ENCODE peak calls at places on chromosomes 11 and 22, in five cellular contexts. E, K, O, F and D are unnamed samples.

GRCh38 chr11:6481924-6482275 is 599 bp downstream of the TIMM10B start:
- DNase-seq in E (no peak), O (no peak), F (no peak), K (peak), D (no peak)

GRCh38 chr11:134014502-134014901 is 54.4 kb upstream of the JAM3 start:
- DNase-seq in F (no peak), O (no peak), E (no peak), K (no peak), D (no peak)

GRCh38 chr11:115222863-115223530 is 281.2 kb downstream of the CADM1 start:
- DNase-seq in K (no peak), F (no peak), E (no peak), O (no peak), D (no peak)

GRCh38 chr11:20156876-20157613 is 3.2 kb downstream of the DBX1 start:
- DNase-seq in O (no peak), K (no peak), F (no peak), E (no peak), D (no peak)

GRCh38 chr11:43943931-43944751 is 1.7 kb downstream of the C11orf96 start:
- DNase-seq in F (peak), E (peak), K (peak), O (no peak), D (no peak)

GRCh38 chr11:68828155-68828931 is 13.4 kb downstream of the CPT1A start:
- DNase-seq in K (no peak), E (no peak), F (no peak), O (no peak), D (peak)

GRCh38 chr11:82718307-82718706 is 15.4 kb downstream of the FAM181B start:
- DNase-seq in F (peak), O (peak), E (peak), K (peak), D (no peak)

GRCh38 chr22:48096846-48097665 is 1334.6 kb downstream of the TBC1D22A start:
- DNase-seq in F (no peak), O (no peak), K (no peak), E (no peak), D (no peak)

GRCh38 chr22:17910561-17911311 is 113.6 kb downstream of the MICAL3 start:
- DNase-seq in O (no peak), F (peak), E (peak), K (peak), D (no peak)

GRCh38 chr11:1828542-1828941 is 6.2 kb upstream of the SYT8 start:
- DNase-seq in O (no peak), F (no peak), K (no peak), E (no peak), D (no peak)

GRCh38 chr22:44741929-44742328 is 10.4 kb upstream of the ARHGAP8 start:
- DNase-seq in F (no peak), O (no peak), E (no peak), K (no peak), D (peak)

GRCh38 chr11:119284344-119285157 is 32.4 kb downstream of the MCAM start:
- DNase-seq in O (peak), K (peak), F (peak), E (peak), D (no peak)

GRCh38 chr11:115528217-115528616 is 24.0 kb upstream of the CADM1 start:
- DNase-seq in O (no peak), E (no peak), K (no peak), F (no peak), D (no peak)

GRCh38 chr11:67629386-67630229 is at the start of gene NUDT8:
- DNase-seq in K (peak), E (peak), O (peak), F (peak), D (peak)

GRCh38 chr22:20164863-20165262 is 14.0 kb upstream of the CCDC188 start:
- DNase-seq in F (no peak), E (no peak), K (no peak), O (no peak), D (no peak)

GRCh38 chr11:44977493-44977984 is 26.9 kb upstream of the TP53I11 start:
- DNase-seq in F (peak), K (no peak), O (no peak), E (peak), D (peak)

GRCh38 chr11:121249039-121249663 is 43.4 kb upstream of the SC5D start:
- DNase-seq in O (peak), K (peak), E (peak), F (peak), D (no peak)

GRCh38 chr11:65063532-65063931 is 5.2 kb upstream of the NAALADL1 start:
- DNase-seq in E (no peak), K (no peak), O (no peak), F (no peak), D (no peak)

GRCh38 chr11:35330924-35331323 is 88.4 kb downstream of the SLC1A2 start:
- DNase-seq in K (no peak), E (no peak), O (peak), F (no peak), D (no peak)

GRCh38 chr11:15038963-15039362 is 34.4 kb upstream of the CALCB start:
- DNase-seq in K (peak), E (peak), F (no peak), O (no peak), D (no peak)

GRCh38 chr11:110715541-110715940 is 3.3 kb upstream of the ARHGAP20 start:
- DNase-seq in F (no peak), K (peak), O (no peak), E (peak), D (no peak)

GRCh38 chr22:32999039-32999861 is 58.9 kb downstream of the SYN3 start:
- DNase-seq in E (no peak), O (no peak), K (peak), F (no peak), D (no peak)

GRCh38 chr11:2376751-2377451 is at the start of gene CD81:
- DNase-seq in K (peak), F (peak), E (peak), O (peak), D (peak)

GRCh38 chr11:91921974-91922373 is 302.6 kb upstream of the FAT3 start:
- DNase-seq in F (no peak), E (no peak), O (no peak), K (no peak), D (no peak)

GRCh38 chr11:110490886-110491285 is 61.1 kb downstream of the FDX1 start:
- DNase-seq in E (peak), O (no peak), F (peak), K (peak), D (no peak)

GRCh38 chr11:62677160-62677559 is 1.7 kb downstream of the UBXN1 start:
- DNase-seq in E (no peak), O (no peak), K (no peak), F (no peak), D (no peak)

GRCh38 chr11:100640646-100641045 is 46.4 kb upstream of the ARHGAP42 start:
- DNase-seq in K (no peak), O (no peak), E (peak), F (no peak), D (no peak)

GRCh38 chr11:1237128-1237580 is 14.3 kb downstream of the MUC5B start:
- DNase-seq in O (no peak), F (no peak), E (no peak), K (no peak), D (peak)

GRCh38 chr22:46237453-46238158 is 12.5 kb downstream of the CDPF1 start:
- DNase-seq in F (no peak), O (no peak), E (peak), K (no peak), D (no peak)

GRCh38 chr22:23278883-23279675 is 98.8 kb downstream of the BCR start:
- DNase-seq in E (no peak), F (peak), O (peak), K (no peak), D (peak)

GRCh38 chr11:77633856-77634425 is 3.7 kb downstream of the CLNS1A start:
- DNase-seq in O (no peak), K (peak), E (no peak), F (no peak), D (no peak)

GRCh38 chr22:26906464-26906863 is 249.1 kb downstream of the MIAT start:
- DNase-seq in F (no peak), K (no peak), E (no peak), O (no peak), D (no peak)

GRCh38 chr11:67048515-67048914 is 8.1 kb upstream of the RHOD start:
- DNase-seq in K (no peak), E (no peak), O (no peak), F (no peak), D (no peak)

GRCh38 chr11:69539416-69540117 is 58.1 kb downstream of the LINC01488 start:
- DNase-seq in F (no peak), K (no peak), E (no peak), O (no peak), D (peak)

GRCh38 chr22:39115976-39116621 is 19.1 kb downstream of the APOBEC3H start:
- DNase-seq in O (no peak), F (no peak), K (no peak), E (no peak), D (no peak)

GRCh38 chr22:39115570-39115969 is 18.5 kb downstream of the APOBEC3H start:
- DNase-seq in O (no peak), K (no peak), F (no peak), E (no peak), D (no peak)

GRCh38 chr22:39110631-39111561 is 13.9 kb downstream of the APOBEC3H start:
- DNase-seq in F (no peak), E (no peak), O (no peak), K (no peak), D (no peak)

GRCh38 chr22:39117585-39118191 is 20.6 kb downstream of the APOBEC3H start:
- DNase-seq in F (peak), K (peak), O (peak), E (peak), D (peak)

GRCh38 chr22:39114157-39114511 is 17.1 kb downstream of the APOBEC3H start:
- DNase-seq in K (no peak), E (no peak), O (no peak), F (no peak), D (no peak)
- H3K4me3 ChIP-seq in K (no peak), E (no peak), O (no peak), F (no peak), D (no peak)

GRCh38 chr11:73382183-73382582 is 6.0 kb downstream of the RELT start:
- DNase-seq in E (no peak), K (no peak), O (no peak), F (no peak), D (no peak)

GRCh38 chr11:73382747-73383146 is 6.5 kb downstream of the RELT start:
- DNase-seq in F (no peak), O (no peak), K (no peak), E (no peak), D (no peak)

GRCh38 chr11:73380897-73381410 is 4.8 kb downstream of the RELT start:
- DNase-seq in O (no peak), E (no peak), K (no peak), F (no peak), D (no peak)

GRCh38 chr11:73380321-73380720 is 4.1 kb downstream of the RELT start:
- DNase-seq in E (no peak), K (no peak), F (no peak), O (no peak), D (no peak)

DNA sequence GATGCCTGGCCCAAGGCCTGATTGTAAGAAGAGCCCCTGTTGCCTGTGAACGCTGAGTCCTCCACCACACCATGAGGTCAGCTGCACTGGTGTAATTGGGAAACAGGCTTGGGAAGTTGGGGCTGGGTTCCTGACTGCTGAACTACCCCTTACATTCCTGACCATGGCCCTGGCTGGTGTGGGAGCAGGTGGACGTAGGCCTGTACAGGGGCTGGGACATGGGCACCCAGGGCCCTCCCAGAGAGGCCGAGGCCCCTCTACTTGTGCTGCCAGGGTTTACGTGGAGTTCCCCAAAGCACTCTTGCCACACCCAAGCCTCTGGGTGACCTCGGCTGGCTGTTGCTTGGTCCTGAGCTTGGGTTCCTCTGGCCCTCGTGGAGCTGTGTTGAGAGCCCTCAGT is 5.4 kb downstream of the RELT start:
- DNase-seq in K (no peak), E (no peak), O (no peak), F (no peak), D (no peak)
- H3K4me3 ChIP-seq in K (no peak), E (no peak), O (no peak), F (no peak), D (no peak)

DNA sequence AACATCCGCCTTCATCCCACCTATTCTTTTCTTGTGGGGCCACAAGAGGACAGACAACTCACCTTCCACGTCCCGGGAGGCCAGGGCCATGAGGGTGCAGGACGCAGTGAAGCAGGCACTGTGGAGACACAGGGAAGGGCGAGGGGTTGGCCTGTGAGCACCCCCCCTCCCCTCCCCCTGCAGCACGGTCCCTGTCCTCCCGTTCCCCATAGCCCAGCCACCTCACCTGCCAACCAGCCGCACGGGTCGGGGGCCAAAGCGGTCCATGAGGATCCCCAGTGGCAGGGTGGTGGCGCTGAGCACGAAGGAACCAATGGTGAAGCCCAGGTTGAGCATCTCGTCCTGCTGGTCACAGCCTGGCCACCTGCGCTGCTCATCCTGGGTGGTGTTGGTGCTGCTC is 14.6 kb downstream of the SLC43A1 start:
- DNase-seq in K (no peak), E (no peak), O (no peak), F (no peak), D (no peak)
- H3K4me3 ChIP-seq in K (no peak), E (no peak), O (no peak), F (no peak), D (no peak)

GRCh38 chr11:85028329-85029101 is 598.6 kb downstream of the DLG2 start:
- DNase-seq in K (no peak), F (no peak), E (no peak), O (no peak), D (no peak)

GRCh38 chr11:85027346-85027745 is 599.8 kb downstream of the DLG2 start:
- DNase-seq in F (no peak), O (no peak), E (no peak), K (no peak), D (no peak)

DNA sequence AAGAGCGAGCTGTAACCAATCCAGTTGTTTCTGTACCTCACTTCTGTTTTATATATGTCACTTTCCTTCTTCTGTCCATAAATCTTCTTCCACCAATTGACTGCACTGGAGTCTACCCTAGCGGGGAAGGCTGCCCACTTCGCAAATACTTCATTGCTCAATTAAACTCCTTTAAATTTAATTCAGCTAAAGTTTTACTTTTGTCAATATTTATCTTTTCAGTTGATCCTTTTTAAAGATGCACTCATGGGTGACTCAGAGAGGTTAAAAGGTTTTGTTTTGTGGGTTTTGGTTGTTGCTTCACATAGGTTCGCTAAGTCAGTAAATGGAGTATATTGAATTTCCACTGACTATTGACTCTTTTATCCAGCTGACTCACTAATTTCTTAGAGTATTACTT is 597.2 kb downstream of the DLG2 start:
- DNase-seq in E (peak), K (peak), F (no peak), O (no peak), D (no peak)
- H3K4me3 ChIP-seq in E (no peak), K (no peak), F (no peak), O (no peak), D (no peak)